ENCODE peak calls at places on chromosomes 1 and 21, in four cellular contexts. J, A, D and F are unnamed samples.

GRCh38 chr21:26758083-26758861 is 86.9 kb downstream of the ADAMTS1 start:
- DNase-seq in J (no peak), D (no peak), A (no peak), F (no peak)

GRCh38 chr1:238451006-238451405 is 560.3 kb upstream of the ZP4 start:
- DNase-seq in A (no peak), J (no peak), D (no peak), F (no peak)

GRCh38 chr1:32349211-32349708 is 13.0 kb downstream of the FAM229A start:
- DNase-seq in A (no peak), J (peak; percentile 81), D (peak; percentile 62), F (no peak)

GRCh38 chr1:78760858-78761257 is 111.2 kb downstream of the IFI44 start:
- DNase-seq in D (no peak), J (no peak), A (no peak), F (no peak)

GRCh38 chr1:24575905-24576587 is 20.2 kb downstream of the NCMAP start:
- DNase-seq in J (no peak), D (no peak), A (peak; percentile 16), F (no peak)

GRCh38 chr1:190000365-190000872 is 477.2 kb downstream of the BRINP3 start:
- DNase-seq in A (no peak), D (no peak), J (no peak), F (peak; percentile 35)

GRCh38 chr1:36183309-36183856 is 27.4 kb downstream of the MAP7D1 start:
- DNase-seq in A (no peak), D (no peak), J (no peak), F (no peak)

GRCh38 chr1:205313681-205314308 is 7.8 kb downstream of the NUAK2 start:
- DNase-seq in D (peak; percentile 48), A (peak; percentile 33), J (peak; percentile 73), F (no peak)

GRCh38 chr1:227903614-227904501 is 43.9 kb downstream of the WNT9A start:
- DNase-seq in A (peak; percentile 24), D (no peak), J (peak; percentile 38), F (no peak)

GRCh38 chr1:110495926-110496600 is 22.9 kb downstream of the KCNA10 start:
- DNase-seq in J (peak; percentile 79), A (peak; percentile 70), D (peak; percentile 67), F (peak; percentile 43)

GRCh38 chr1:12095822-12096263 is 32.7 kb downstream of the TNFRSF8 start:
- DNase-seq in D (no peak), J (no peak), A (no peak), F (no peak)